ENCODE peak calls at places on chromosomes 5 and 9, in five cellular contexts. One of them, this sample, is unnamed.

GRCh38 chr9:98306384-98307145 is 51.1 kb upstream of the TBC1D2 start:
- DNase-seq in astrocyte: no peak
- DNase-seq in lung: no peak
- DNase-seq in tibial artery: no peak
- DNase-seq in heart left ventricle: no peak
- DNase-seq in this sample: no peak

GRCh38 chr5:128213340-128213739 is 129.8 kb downstream of the SLC12A2 start:
- DNase-seq in astrocyte: peak; percentile 43
- DNase-seq in lung: peak; percentile 56
- DNase-seq in heart left ventricle: peak; percentile 27
- DNase-seq in tibial artery: no peak
- DNase-seq in this sample: peak; percentile 68

GRCh38 chr5:3446410-3446809 is 149.2 kb upstream of the IRX1 start:
- DNase-seq in astrocyte: no peak
- DNase-seq in heart left ventricle: no peak
- DNase-seq in tibial artery: no peak
- DNase-seq in lung: no peak
- DNase-seq in this sample: no peak

GRCh38 chr5:168707646-168708300 is 128.6 kb upstream of the PANK3 start:
- DNase-seq in lung: no peak
- DNase-seq in heart left ventricle: no peak
- DNase-seq in tibial artery: no peak
- DNase-seq in astrocyte: no peak
- DNase-seq in this sample: no peak

GRCh38 chr9:122263699-122264349 is 816 bp downstream of the RBM18 start:
- DNase-seq in astrocyte: peak; percentile 12
- DNase-seq in heart left ventricle: no peak
- DNase-seq in tibial artery: no peak
- DNase-seq in lung: no peak
- DNase-seq in this sample: peak; percentile 20

GRCh38 chr9:70010015-70010414 is 33.6 kb upstream of the MAMDC2 start:
- DNase-seq in heart left ventricle: no peak
- DNase-seq in tibial artery: no peak
- DNase-seq in astrocyte: no peak
- DNase-seq in lung: no peak
- DNase-seq in this sample: peak; percentile 57

GRCh38 chr9:30078195-30078594 is 2306.2 kb upstream of the ACO1 start:
- DNase-seq in heart left ventricle: no peak
- DNase-seq in lung: no peak
- DNase-seq in astrocyte: no peak
- DNase-seq in tibial artery: no peak
- DNase-seq in this sample: no peak

GRCh38 chr9:115986508-115986907 is 167.1 kb upstream of the PAPPA start:
- DNase-seq in astrocyte: no peak
- DNase-seq in lung: no peak
- DNase-seq in tibial artery: no peak
- DNase-seq in heart left ventricle: no peak
- DNase-seq in this sample: peak; percentile 60

GRCh38 chr5:126178521-126178920 is 244.7 kb upstream of the GRAMD2B start:
- DNase-seq in lung: no peak
- DNase-seq in heart left ventricle: no peak
- DNase-seq in astrocyte: peak; percentile 86
- DNase-seq in tibial artery: no peak
- DNase-seq in this sample: no peak

GRCh38 chr9:79645110-79645509 is 73.3 kb downstream of the TLE4 start:
- DNase-seq in heart left ventricle: no peak
- DNase-seq in lung: no peak
- DNase-seq in tibial artery: no peak
- DNase-seq in astrocyte: no peak
- DNase-seq in this sample: no peak

GRCh38 chr9:137685035-137685885 is 66.5 kb downstream of the EHMT1 start:
- DNase-seq in lung: no peak
- DNase-seq in heart left ventricle: no peak
- DNase-seq in tibial artery: no peak
- DNase-seq in astrocyte: peak; percentile 69
- DNase-seq in this sample: peak; percentile 75

GRCh38 chr5:95369796-95370195 is 21.4 kb upstream of the FAM81B start:
- DNase-seq in astrocyte: no peak
- DNase-seq in heart left ventricle: no peak
- DNase-seq in lung: no peak
- DNase-seq in tibial artery: no peak
- DNase-seq in this sample: no peak

GRCh38 chr5:141889282-141889871 is 11.2 kb upstream of the PCDH1 start:
- DNase-seq in heart left ventricle: no peak
- DNase-seq in tibial artery: no peak
- DNase-seq in astrocyte: no peak
- DNase-seq in lung: no peak
- DNase-seq in this sample: no peak

GRCh38 chr9:19922476-19923118 is 133.8 kb upstream of the SLC24A2 start:
- DNase-seq in astrocyte: peak; percentile 19
- DNase-seq in heart left ventricle: peak; percentile 29
- DNase-seq in tibial artery: no peak
- DNase-seq in lung: no peak
- DNase-seq in this sample: peak; percentile 26

GRCh38 chr9:114856210-114856941 is 50.5 kb upstream of the TNFSF15 start:
- DNase-seq in tibial artery: no peak
- DNase-seq in lung: no peak
- DNase-seq in astrocyte: peak; percentile 91
- DNase-seq in heart left ventricle: peak; percentile 24
- DNase-seq in this sample: peak; percentile 92

GRCh38 chr5:36090033-36090432 is 23.4 kb upstream of the UGT3A2 start:
- DNase-seq in tibial artery: no peak
- DNase-seq in astrocyte: no peak
- DNase-seq in lung: no peak
- DNase-seq in heart left ventricle: no peak
- DNase-seq in this sample: peak; percentile 39

GRCh38 chr5:143557061-143557818 is 153.8 kb upstream of the NR3C1 start:
- DNase-seq in heart left ventricle: no peak
- DNase-seq in astrocyte: peak; percentile 92
- DNase-seq in tibial artery: no peak
- DNase-seq in lung: no peak
- DNase-seq in this sample: peak; percentile 69

GRCh38 chr9:130884111-130884531 is 12.5 kb downstream of the QRFP start:
- DNase-seq in astrocyte: no peak
- DNase-seq in tibial artery: no peak
- DNase-seq in heart left ventricle: no peak
- DNase-seq in lung: no peak
- DNase-seq in this sample: no peak

GRCh38 chr9:18493361-18494015 is 19.5 kb downstream of the ADAMTSL1 start:
- DNase-seq in tibial artery: no peak
- DNase-seq in heart left ventricle: no peak
- DNase-seq in lung: no peak
- DNase-seq in astrocyte: peak; percentile 71
- DNase-seq in this sample: peak; percentile 61

GRCh38 chr9:121307976-121308375 is 40.0 kb downstream of the GSN start:
- DNase-seq in lung: no peak
- DNase-seq in heart left ventricle: peak; percentile 26
- DNase-seq in astrocyte: no peak
- DNase-seq in tibial artery: no peak
- DNase-seq in this sample: no peak

GRCh38 chr9:130770679-130771442 is 64.2 kb upstream of the ABL1 start:
- DNase-seq in lung: no peak
- DNase-seq in tibial artery: no peak
- DNase-seq in heart left ventricle: no peak
- DNase-seq in astrocyte: peak; percentile 45
- DNase-seq in this sample: peak; percentile 71

GRCh38 chr5:180595381-180596114 is 4.2 kb upstream of the SCGB3A1 start:
- DNase-seq in tibial artery: no peak
- DNase-seq in lung: peak; percentile 34
- DNase-seq in heart left ventricle: no peak
- DNase-seq in astrocyte: no peak
- DNase-seq in this sample: no peak

GRCh38 chr5:122170630-122171029 is 41.3 kb downstream of the ZNF474 start:
- DNase-seq in heart left ventricle: no peak
- DNase-seq in tibial artery: no peak
- DNase-seq in lung: no peak
- DNase-seq in astrocyte: peak; percentile 73
- DNase-seq in this sample: no peak

GRCh38 chr5:2910401-2911175 is 159.1 kb upstream of the IRX2 start:
- DNase-seq in astrocyte: no peak
- DNase-seq in lung: no peak
- DNase-seq in tibial artery: no peak
- DNase-seq in heart left ventricle: no peak
- DNase-seq in this sample: no peak

GRCh38 chr9:7570107-7570720 is 229.4 kb downstream of the DMAC1 start:
- DNase-seq in heart left ventricle: peak; percentile 40
- DNase-seq in lung: peak; percentile 48
- DNase-seq in tibial artery: peak; percentile 61
- DNase-seq in astrocyte: peak; percentile 6
- DNase-seq in this sample: peak; percentile 40

GRCh38 chr5:1204693-1205242 is 3.4 kb downstream of the SLC6A19 start:
- DNase-seq in lung: no peak
- DNase-seq in tibial artery: no peak
- DNase-seq in heart left ventricle: no peak
- DNase-seq in astrocyte: peak; percentile 8
- DNase-seq in this sample: peak; percentile 5

GRCh38 chr9:114289571-114290481 is 33.1 kb upstream of the ORM1 start:
- DNase-seq in tibial artery: peak; percentile 6
- DNase-seq in lung: no peak
- DNase-seq in heart left ventricle: no peak
- DNase-seq in astrocyte: no peak
- DNase-seq in this sample: no peak

GRCh38 chr5:93532370-93532769 is 48.6 kb downstream of the NR2F1-AS1 start:
- DNase-seq in heart left ventricle: peak; percentile 68
- DNase-seq in astrocyte: peak; percentile 93
- DNase-seq in tibial artery: peak; percentile 83
- DNase-seq in lung: peak; percentile 69
- DNase-seq in this sample: peak; percentile 97

GRCh38 chr5:80584770-80585169 is 14.7 kb upstream of the ANKRD34B start:
- DNase-seq in tibial artery: no peak
- DNase-seq in astrocyte: no peak
- DNase-seq in heart left ventricle: no peak
- DNase-seq in lung: no peak
- DNase-seq in this sample: no peak

GRCh38 chr5:117594165-117594564 is 1019.5 kb upstream of the SEMA6A start:
- DNase-seq in lung: peak; percentile 32
- DNase-seq in heart left ventricle: no peak
- DNase-seq in astrocyte: no peak
- DNase-seq in tibial artery: peak; percentile 78
- DNase-seq in this sample: peak; percentile 43

GRCh38 chr5:43603535-43604363 is 769 bp downstream of the NNT start:
- DNase-seq in astrocyte: peak; percentile 10
- DNase-seq in tibial artery: peak; percentile 65
- DNase-seq in lung: peak; percentile 70
- DNase-seq in heart left ventricle: peak; percentile 91
- DNase-seq in this sample: peak; percentile 46

GRCh38 chr5:99460701-99461100 is 531.9 kb upstream of the CHD1 start:
- DNase-seq in astrocyte: no peak
- DNase-seq in heart left ventricle: no peak
- DNase-seq in tibial artery: no peak
- DNase-seq in lung: no peak
- DNase-seq in this sample: no peak

DNA sequence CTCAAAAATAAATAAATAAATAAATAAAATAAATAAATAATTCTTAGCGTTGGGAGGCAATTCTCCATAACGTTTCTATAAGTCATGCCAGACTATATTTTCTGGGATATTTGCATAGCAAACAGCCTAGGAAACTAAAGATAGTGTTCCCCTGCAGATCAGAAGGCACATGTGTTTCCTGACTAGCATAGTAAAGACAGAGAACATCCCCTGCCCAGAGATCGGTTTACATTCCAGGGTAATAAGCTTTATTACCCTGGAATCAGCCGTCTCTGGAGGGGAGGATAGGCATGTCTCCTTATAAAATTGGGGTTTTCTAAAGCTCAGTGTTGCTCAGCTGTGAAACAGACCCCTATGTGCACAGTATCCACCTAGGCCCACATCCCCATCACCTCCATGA is 37.0 kb upstream of the IFNK start:
- DNase-seq in lung: no peak
- DNase-seq in heart left ventricle: no peak
- DNase-seq in astrocyte: no peak
- DNase-seq in tibial artery: no peak
- DNase-seq in this sample: peak; percentile 31
- H3K4me3 ChIP-seq in lung: no peak overlapping the region
- H3K4me3 ChIP-seq in heart left ventricle: no peak overlapping the region
- H3K4me3 ChIP-seq in astrocyte: no peak overlapping the region
- H3K4me3 ChIP-seq in tibial artery: no peak overlapping the region
- H3K4me3 ChIP-seq in this sample: no peak overlapping the region

DNA sequence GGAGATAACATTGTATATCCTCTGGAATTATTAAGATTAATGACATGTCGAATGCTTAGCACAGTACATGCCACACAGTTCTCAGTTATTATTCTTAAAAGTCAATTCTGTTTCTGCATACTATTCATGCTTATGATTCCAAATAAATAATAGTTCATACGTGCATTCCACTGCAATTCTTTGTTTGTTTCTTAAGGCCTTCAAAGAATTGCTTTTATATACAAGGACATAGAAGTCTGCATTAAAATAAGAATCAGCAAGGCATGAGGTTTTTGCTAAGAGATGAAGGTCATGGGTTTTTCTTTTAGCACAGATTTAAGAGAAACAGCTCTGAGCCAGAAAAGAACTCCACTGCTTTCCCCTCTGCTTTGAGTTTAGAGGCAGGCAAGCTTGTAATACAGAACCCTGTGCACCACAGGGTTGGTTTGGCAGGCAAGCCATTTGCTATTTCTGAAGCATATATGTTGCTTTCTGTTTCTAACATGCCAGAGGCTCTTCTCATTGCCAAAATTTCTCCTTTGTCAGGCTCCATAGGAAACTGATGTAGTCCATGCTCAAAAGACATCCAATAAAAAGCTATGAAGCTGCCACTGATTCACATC is 420.6 kb upstream of the TYRP1 start:
- DNase-seq in heart left ventricle: no peak
- DNase-seq in astrocyte: no peak
- DNase-seq in tibial artery: no peak
- DNase-seq in lung: no peak
- DNase-seq in this sample: no peak
- TF ChIP-seq CTCF in heart left ventricle: no peak
- TF ChIP-seq CTCF in astrocyte: no peak
- TF ChIP-seq CTCF in tibial artery: no peak
- TF ChIP-seq CTCF in lung: no peak
- TF ChIP-seq CTCF in this sample: no peak

GRCh38 chr9:106697799-106698591 is 165.0 kb upstream of the ZNF462 start:
- DNase-seq in lung: peak; percentile 71
- DNase-seq in tibial artery: peak; percentile 37
- DNase-seq in astrocyte: peak; percentile 71
- DNase-seq in heart left ventricle: peak; percentile 90
- DNase-seq in this sample: peak; percentile 87
- H3K4me3 ChIP-seq in lung: no peak overlapping the region
- H3K4me3 ChIP-seq in tibial artery: peak overlapping the region; percentile 47
- H3K4me3 ChIP-seq in astrocyte: peak overlapping the region; percentile 46
- H3K4me3 ChIP-seq in heart left ventricle: peak overlapping the region; percentile 38
- H3K4me3 ChIP-seq in this sample: peak overlapping the region; percentile 47

DNA sequence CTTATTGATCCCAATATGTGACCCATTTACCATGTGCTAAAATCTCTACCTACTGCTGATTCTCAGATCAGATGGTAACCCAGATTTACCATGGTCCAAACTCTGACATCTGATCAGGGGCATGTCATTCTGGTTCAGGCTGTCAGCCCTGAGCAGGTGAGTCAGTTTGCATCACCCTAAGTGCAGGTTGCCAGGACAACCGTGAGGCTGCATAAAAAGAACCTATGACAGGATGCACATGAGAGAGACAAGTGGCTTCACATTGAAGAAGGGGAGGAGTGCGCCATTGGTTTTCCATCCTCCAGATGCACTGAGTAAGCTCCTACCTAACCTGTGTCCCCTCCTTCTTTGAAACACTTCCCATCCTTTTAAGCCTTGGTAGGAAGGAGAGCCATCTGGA is 801 bp upstream of the PRSS3 start:
- DNase-seq in tibial artery: no peak
- DNase-seq in heart left ventricle: no peak
- DNase-seq in astrocyte: no peak
- DNase-seq in lung: no peak
- DNase-seq in this sample: no peak
- TF ChIP-seq CTCF in tibial artery: no peak
- TF ChIP-seq CTCF in heart left ventricle: no peak
- TF ChIP-seq CTCF in astrocyte: no peak
- TF ChIP-seq CTCF in lung: no peak
- TF ChIP-seq CTCF in this sample: no peak

This sample was measured in AG10803.